ENCODE peak calls at places on chromosomes 16 and 17, in ten cellular contexts. M, D, S, A, Q, X, I, V, H and E are unnamed samples. For H3K9me3 and H3K4me1, the result is how much of the 10 kb centered on the place peaks cover.

GRCh38 chr16:16107839-16108238 is 115.5 kb downstream of the ABCC6 start:
- DNase-seq in D (no peak), M (no peak), S (no peak), V (no peak), I (no peak), Q (no peak), A (no peak), H (no peak), X (no peak), E (no peak)

GRCh38 chr17:6461792-6462524 is 17.7 kb downstream of the PIMREG start:
- DNase-seq in A (no peak), V (no peak), X (no peak), H (no peak), S (no peak), I (no peak), Q (no peak), M (no peak), D (no peak), E (no peak)

GRCh38 chr17:6473128-6473767 is 29.0 kb downstream of the PIMREG start:
- DNase-seq in M (peak), V (peak), Q (no peak), A (peak), I (no peak), S (peak), D (peak), H (peak), X (peak), E (peak)

GRCh38 chr17:38571833-38572274 is 33.9 kb downstream of the SRCIN1 start:
- DNase-seq in X (no peak), D (no peak), M (no peak), V (no peak), Q (no peak), H (no peak), A (no peak), I (no peak), S (no peak), E (no peak)

GRCh38 chr16:68283840-68284595 is 19.7 kb downstream of the SLC7A6 start:
- DNase-seq in D (no peak), V (no peak), X (no peak), H (peak), A (no peak), I (no peak), S (no peak), Q (no peak), M (peak), E (peak)

GRCh38 chr17:82740906-82741759 is 5.7 kb downstream of the FN3K start:
- DNase-seq in A (no peak), Q (no peak), D (no peak), S (no peak), V (no peak), H (no peak), M (peak), X (peak), I (no peak), E (no peak)

GRCh38 chr17:81189670-81190530 is 23.9 kb upstream of the AATK start:
- DNase-seq in Q (no peak), X (no peak), H (no peak), V (no peak), D (no peak), I (no peak), A (no peak), S (no peak), M (no peak), E (no peak)

GRCh38 chr16:77993586-77993985 is 28.8 kb upstream of the CLEC3A start:
- DNase-seq in H (no peak), V (peak), M (no peak), I (no peak), A (no peak), Q (no peak), X (peak), S (no peak), D (no peak), E (no peak)

GRCh38 chr16:30985401-30986128 is 558 bp downstream of the HSD3B7 start:
- DNase-seq in D (no peak), A (no peak), I (no peak), S (no peak), X (peak), M (no peak), V (peak), Q (no peak), H (no peak), E (peak)

GRCh38 chr17:67246648-67247415 is 1.8 kb upstream of the HELZ start:
- DNase-seq in V (peak), S (peak), M (no peak), D (peak), X (peak), A (no peak), H (peak), Q (no peak), I (no peak), E (peak)

GRCh38 chr16:68361485-68361884 is 50.7 kb downstream of the PRMT7 start:
- DNase-seq in Q (no peak), S (no peak), D (no peak), A (no peak), X (no peak), M (no peak), V (no peak), I (no peak), H (no peak), E (no peak)

DNA sequence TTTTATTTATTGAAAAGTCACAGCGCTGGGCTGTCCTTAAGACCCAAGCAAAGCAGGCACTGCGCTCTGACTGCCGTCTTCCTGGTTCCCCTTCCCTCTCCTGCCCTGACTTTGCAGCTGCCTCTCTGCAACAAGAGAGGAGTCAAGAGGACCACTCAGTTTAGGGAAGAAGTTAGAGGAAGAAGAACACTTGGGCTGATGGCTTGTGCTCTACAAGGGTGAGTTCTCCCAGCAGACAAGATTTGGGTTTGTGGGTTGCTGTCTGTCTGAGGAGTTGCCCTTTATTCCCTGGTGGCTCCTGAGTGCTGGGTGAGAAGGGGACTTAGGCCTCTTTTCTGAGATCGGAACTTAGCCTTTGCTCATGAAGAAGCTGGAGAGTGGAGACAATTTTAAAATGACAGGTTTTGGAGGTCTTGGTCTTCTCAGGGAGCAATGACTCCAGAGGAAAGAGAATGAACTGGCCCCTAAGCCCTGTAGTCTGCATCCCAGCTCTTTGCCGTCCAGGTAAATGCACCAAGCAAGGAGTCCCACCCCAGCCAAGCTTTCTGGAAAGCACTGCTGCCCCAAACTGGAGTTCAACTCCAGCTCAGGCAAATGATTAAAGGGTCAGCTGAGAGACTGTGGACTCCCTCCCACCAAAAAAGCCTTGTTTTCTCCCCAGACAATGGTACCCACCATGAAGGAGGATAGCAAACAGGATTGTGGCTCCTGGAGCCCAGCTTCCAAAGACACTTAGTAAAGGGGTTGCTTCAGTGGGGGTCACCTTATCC is 2.7 kb upstream of the HOXB9 start:
- DNase-seq in V (no peak), M (no peak), D (no peak), I (no peak), S (no peak), Q (no peak), A (no peak), X (no peak), H (no peak), E (no peak)
- H3K9me3 ChIP-seq in V (under half), M (under half), D (under half), I (under half), S (under half), Q (under half), A (under half), X (under half), H (under half), E (under half)

GRCh38 chr17:42422412-42422957 is 571 bp downstream of the CAVIN1 start:
- DNase-seq in S (no peak), I (no peak), M (no peak), A (peak), H (peak), X (peak), V (no peak), D (no peak), Q (no peak), E (peak)
- H3K4me1 ChIP-seq in S (under half), I (half or more), M (under half), A (under half), H (under half), X (under half), V (under half), D (under half), Q (half or more), E (under half)

GRCh38 chr16:12728471-12728870 is 75.2 kb downstream of the CPPED1 start:
- DNase-seq in M (no peak), X (no peak), S (no peak), D (no peak), I (no peak), A (no peak), Q (no peak), V (no peak), H (no peak), E (no peak)

GRCh38 chr16:12729448-12729847 is 74.2 kb downstream of the CPPED1 start:
- DNase-seq in D (no peak), H (peak), Q (no peak), I (no peak), X (no peak), V (no peak), A (no peak), S (no peak), M (no peak), E (no peak)

GRCh38 chr16:12737563-12737962 is 66.1 kb downstream of the CPPED1 start:
- DNase-seq in M (no peak), H (no peak), D (no peak), A (no peak), Q (no peak), V (no peak), I (no peak), S (no peak), X (no peak), E (no peak)

GRCh38 chr16:12735805-12736204 is 67.9 kb downstream of the CPPED1 start:
- DNase-seq in H (no peak), X (no peak), D (no peak), A (no peak), Q (no peak), I (no peak), V (no peak), S (no peak), M (no peak), E (no peak)

GRCh38 chr16:12732600-12732999 is 71.1 kb downstream of the CPPED1 start:
- DNase-seq in X (no peak), H (no peak), V (no peak), S (no peak), A (no peak), D (no peak), Q (no peak), I (no peak), M (peak), E (no peak)
- H3K9me3 ChIP-seq in X (under half), H (under half), V (under half), S (under half), A (under half), D (under half), Q (under half), I (under half), M (under half), E (under half)

GRCh38 chr17:2056221-2057129 is 1.6 kb downstream of the HIC1 start:
- DNase-seq in S (peak), V (peak), D (no peak), X (peak), H (peak), I (no peak), Q (no peak), A (peak), M (no peak), E (no peak)

GRCh38 chr17:2054262-2054739 is 602 bp upstream of the HIC1 start:
- DNase-seq in A (peak), H (no peak), X (no peak), S (no peak), V (peak), I (no peak), D (peak), M (no peak), Q (no peak), E (no peak)

GRCh38 chr17:2055494-2056220 is 754 bp downstream of the HIC1 start:
- DNase-seq in X (no peak), I (no peak), V (peak), H (peak), A (peak), S (peak), D (no peak), Q (no peak), M (no peak), E (no peak)

GRCh38 chr17:2053380-2054261 is 1.3 kb upstream of the HIC1 start:
- DNase-seq in M (peak), Q (no peak), D (peak), V (peak), S (peak), A (peak), I (no peak), X (peak), H (peak), E (no peak)

GRCh38 chr17:2054740-2055493 is at the start of gene HIC1:
- DNase-seq in Q (no peak), X (peak), S (peak), I (no peak), D (peak), H (peak), V (peak), A (peak), M (peak), E (peak)
- H3K4me1 ChIP-seq in Q (half or more), X (under half), S (half or more), I (half or more), D (under half), H (half or more), V (under half), A (under half), M (under half), E (under half)

GRCh38 chr16:63745456-63745855 is 1376.4 kb downstream of the CDH11 start:
- DNase-seq in V (no peak), I (no peak), D (no peak), A (no peak), Q (no peak), H (no peak), M (no peak), X (no peak), S (no peak), E (no peak)

GRCh38 chr16:63744077-63744874 is 1377.6 kb downstream of the CDH11 start:
- DNase-seq in X (no peak), I (no peak), A (no peak), M (no peak), Q (no peak), H (no peak), V (no peak), D (no peak), S (no peak), E (no peak)

GRCh38 chr16:63737633-63738032 is 1384.2 kb downstream of the CDH11 start:
- DNase-seq in A (no peak), H (no peak), V (no peak), D (no peak), I (no peak), S (no peak), X (no peak), Q (no peak), M (no peak), E (no peak)

GRCh38 chr16:63742150-63742549 is 1379.7 kb downstream of the CDH11 start:
- DNase-seq in I (no peak), X (no peak), D (no peak), M (no peak), V (no peak), A (no peak), H (no peak), S (no peak), Q (no peak), E (no peak)
- H3K9me3 ChIP-seq in I (under half), X (under half), D (under half), M (under half), V (under half), A (under half), H (under half), S (under half), Q (under half), E (under half)

GRCh38 chr17:5238333-5238732 is 3.7 kb upstream of the SCIMP start:
- DNase-seq in S (no peak), D (no peak), I (no peak), M (peak), V (no peak), A (no peak), Q (no peak), X (no peak), H (no peak), E (no peak)
- H3K4me1 ChIP-seq in S (under half), D (under half), I (under half), M (half or more), V (under half), A (under half), Q (under half), X (under half), H (under half), E (under half)

GRCh38 chr17:75030161-75030560 is 16.6 kb downstream of the ATP5PD start:
- DNase-seq in D (no peak), H (no peak), X (no peak), Q (no peak), I (no peak), S (no peak), M (no peak), A (no peak), V (no peak), E (no peak)
- H3K9me3 ChIP-seq in D (under half), H (under half), X (under half), Q (under half), I (under half), S (under half), M (under half), A (under half), V (under half), E (under half)

GRCh38 chr17:43213545-43213944 is 1.9 kb downstream of the TMEM106A start:
- DNase-seq in M (no peak), S (no peak), D (no peak), X (no peak), A (no peak), I (no peak), H (no peak), V (no peak), Q (no peak), E (no peak)
- H3K4me1 ChIP-seq in M (under half), S (under half), D (under half), X (under half), A (under half), I (under half), H (under half), V (under half), Q (under half), E (under half)

GRCh38 chr16:3189869-3190268 is 1.9 kb downstream of the OR1F1 start:
- DNase-seq in S (no peak), I (no peak), X (no peak), H (no peak), A (no peak), Q (no peak), M (no peak), V (no peak), D (no peak), E (no peak)
- H3K9me3 ChIP-seq in S (under half), I (under half), X (under half), H (under half), A (under half), Q (under half), M (under half), V (under half), D (under half), E (under half)